ENCODE peak calls at places on chromosomes 16 and 17, in seven cellular contexts. G is epithelial cell of esophagus, M is dermis blood vessel endothelial cell, P is skeletal muscle cell, X is adrenal gland, T is stomach, D is left ventricle myocardium superior. B is an unnamed sample.

GRCh38 chr17:28950752-28951427 is 428 bp downstream of the PHF12 start:
- DNase-seq in G (no peak), M (no peak), P (no peak), X (no peak), T (no peak), D (no peak), B (no peak)

GRCh38 chr16:56610017-56610608 is 1.7 kb downstream of the MT2A start:
- DNase-seq in G (peak; percentile 93), M (peak; percentile 80), P (peak; percentile 94), X (peak; percentile 78), T (peak; percentile 47), D (peak; percentile 53), B (peak; percentile 79)

GRCh38 chr17:39094607-39095308 is 56.7 kb downstream of the PLXDC1 start:
- DNase-seq in G (no peak), M (no peak), P (no peak), X (no peak), T (no peak), D (no peak), B (no peak)

GRCh38 chr16:12613131-12613991 is 190.3 kb downstream of the CPPED1 start:
- DNase-seq in G (peak; percentile 19), M (peak; percentile 34), P (peak; percentile 11), X (no peak), T (no peak), D (no peak), B (peak; percentile 71)

GRCh38 chr16:64590516-64590915 is 531.3 kb downstream of the CDH11 start:
- DNase-seq in G (peak; percentile 75), M (no peak), P (no peak), X (no peak), T (no peak), D (no peak), B (no peak)

GRCh38 chr17:81844327-81844851 is 9.5 kb upstream of the PPP1R27 start:
- DNase-seq in G (no peak), M (no peak), P (no peak), X (no peak), T (no peak), D (no peak), B (no peak)

GRCh38 chr17:1109606-1110523 is 69.9 kb downstream of the ABR start:
- DNase-seq in G (no peak), M (peak; percentile 41), P (no peak), X (no peak), T (peak; percentile 62), D (peak; percentile 37), B (no peak)

GRCh38 chr17:57530026-57530425 is 215.1 kb downstream of the CCDC182 start:
- DNase-seq in G (no peak), M (no peak), P (no peak), X (no peak), T (no peak), D (no peak), B (no peak)

GRCh38 chr17:38454528-38454927 is 26.3 kb downstream of the ARHGAP23 start:
- DNase-seq in G (peak; percentile 72), M (peak; percentile 81), P (no peak), X (peak; percentile 99), T (peak; percentile 63), D (peak; percentile 94), B (no peak)

GRCh38 chr17:78557598-78558039 is 19.6 kb downstream of the DNAH17 start:
- DNase-seq in G (peak; percentile 75), M (no peak), P (peak; percentile 32), X (no peak), T (no peak), D (no peak), B (no peak)

GRCh38 chr17:66548158-66548557 is 245.7 kb downstream of the PRKCA start:
- DNase-seq in G (no peak), M (peak; percentile 50), P (no peak), X (peak; percentile 52), T (no peak), D (no peak), B (no peak)

GRCh38 chr17:66337866-66338472 is 35.6 kb downstream of the PRKCA start:
- DNase-seq in G (no peak), M (no peak), P (no peak), X (no peak), T (no peak), D (no peak), B (no peak)

GRCh38 chr17:42329025-42329976 is 41.0 kb downstream of the STAT5A start:
- DNase-seq in G (peak; percentile 91), M (peak; percentile 83), P (no peak), X (no peak), T (no peak), D (no peak), B (no peak)

GRCh38 chr16:720507-720989 is 398 bp upstream of the ANTKMT start:
- DNase-seq in G (no peak), M (peak; percentile 46), P (peak; percentile 46), X (no peak), T (no peak), D (peak; percentile 57), B (no peak)

GRCh38 chr16:56196381-56196780 is 5.1 kb downstream of the GNAO1 start:
- DNase-seq in G (no peak), M (no peak), P (no peak), X (no peak), T (no peak), D (no peak), B (no peak)